ENCODE peak calls at places on chromosomes 16 and 17, in five cellular contexts. X is cardiac muscle cell; W is astrocyte of the spinal cord; R is AG04450; N is CD4-positive, alpha-beta T cell. O is an unnamed sample.

GRCh38 chr17:43094129-43094834 is 30.9 kb downstream of the BRCA1 start:
- DNase-seq in X (no peak), W (peak), R (no peak), N (no peak), O (no peak)

GRCh38 chr16:4615389-4616046 is 830 bp upstream of the UBALD1 start:
- DNase-seq in X (no peak), W (no peak), R (no peak), N (no peak), O (no peak)

GRCh38 chr16:68079616-68080344 is 5.4 kb upstream of the NFATC3 start:
- DNase-seq in X (peak), W (no peak), R (no peak), N (peak), O (peak)

GRCh38 chr17:10646393-10646990 is 10.6 kb downstream of the MYH3 start:
- DNase-seq in X (peak), W (peak), R (peak), N (peak), O (peak)

GRCh38 chr17:48925991-48926342 is 17.8 kb downstream of the UBE2Z start:
- DNase-seq in X (no peak), W (no peak), R (no peak), N (no peak), O (no peak)

GRCh38 chr17:43013296-43013695 is 6.7 kb downstream of the IFI35 start:
- DNase-seq in X (no peak), W (no peak), R (no peak), N (no peak), O (no peak)

GRCh38 chr17:50149425-50150353 is 788 bp downstream of the PPP1R9B start:
- DNase-seq in X (peak), W (no peak), R (no peak), N (peak), O (no peak)

GRCh38 chr17:50627782-50628601 is 6.7 kb upstream of the ABCC3 start:
- DNase-seq in X (peak), W (no peak), R (no peak), N (no peak), O (no peak)

GRCh38 chr17:80727409-80727755 is 182.7 kb downstream of the RPTOR start:
- DNase-seq in X (no peak), W (no peak), R (no peak), N (no peak), O (no peak)

GRCh38 chr17:66393038-66393437 is 90.6 kb downstream of the PRKCA start:
- DNase-seq in X (no peak), W (no peak), R (no peak), N (no peak), O (no peak)

GRCh38 chr17:55386931-55387330 is 34.7 kb downstream of the MMD start:
- DNase-seq in X (no peak), W (no peak), R (no peak), N (no peak), O (no peak)

GRCh38 chr16:3101018-3101840 is 2.1 kb upstream of the ZSCAN10 start:
- DNase-seq in X (peak), W (no peak), R (no peak), N (no peak), O (peak)

GRCh38 chr17:48510761-48511604 is 19.8 kb downstream of the HOXB1 start:
- DNase-seq in X (peak), W (peak), R (no peak), N (peak), O (peak)

GRCh38 chr17:71933306-71933705 is 187.5 kb upstream of the SOX9 start:
- DNase-seq in X (no peak), W (no peak), R (no peak), N (no peak), O (no peak)

GRCh38 chr16:48999508-48999907 is 282.1 kb downstream of the CBLN1 start:
- DNase-seq in X (no peak), W (no peak), R (no peak), N (no peak), O (no peak)

GRCh38 chr17:82177761-82178498 is 34.7 kb downstream of the CCDC57 start:
- DNase-seq in X (no peak), W (no peak), R (no peak), N (no peak), O (no peak)

GRCh38 chr16:27611340-27611739 is 61.4 kb downstream of the KATNIP start:
- DNase-seq in X (no peak), W (no peak), R (no peak), N (no peak), O (no peak)

GRCh38 chr17:31524926-31525800 is 133.7 kb downstream of the RAB11FIP4 start:
- DNase-seq in X (peak), W (peak), R (peak), N (peak), O (peak)

GRCh38 chr17:19238167-19238505 is 970 bp downstream of the EPN2 start:
- DNase-seq in X (no peak), W (no peak), R (no peak), N (peak), O (peak)

GRCh38 chr17:77507116-77507885 is 366.5 kb downstream of the SEC14L1 start:
- DNase-seq in X (no peak), W (peak), R (no peak), N (no peak), O (peak)

GRCh38 chr17:17114592-17115225 is 72.5 kb downstream of the MPRIP start:
- DNase-seq in X (no peak), W (no peak), R (no peak), N (no peak), O (peak)

GRCh38 chr17:57834146-57834741 is 15.6 kb downstream of the MRPS23 start:
- DNase-seq in X (no peak), W (peak), R (no peak), N (no peak), O (no peak)

GRCh38 chr16:70298988-70299938 is at the start of gene DDX19B:
- DNase-seq in X (peak), W (peak), R (no peak), N (peak), O (peak)
- TF ChIP-seq CTCF in X (peak), W (no peak), R (peak), N (no peak), O (no peak)

GRCh38 chr16:89166696-89167424 is 4.7 kb upstream of the CDH15 start:
- DNase-seq in X (no peak), W (no peak), R (no peak), N (no peak), O (no peak)

GRCh38 chr16:89169778-89170177 is 1.8 kb upstream of the CDH15 start:
- DNase-seq in X (no peak), W (no peak), R (no peak), N (no peak), O (no peak)

GRCh38 chr16:89167425-89167941 is 4.1 kb upstream of the CDH15 start:
- DNase-seq in X (peak), W (peak), R (peak), N (peak), O (peak)

GRCh38 chr16:89170346-89171215 is 967 bp upstream of the CDH15 start:
- DNase-seq in X (no peak), W (no peak), R (no peak), N (no peak), O (no peak)

GRCh38 chr16:89168381-89169189 is 3.0 kb upstream of the CDH15 start:
- DNase-seq in X (no peak), W (no peak), R (no peak), N (no peak), O (no peak)
- TF ChIP-seq CTCF in X (no peak), W (no peak), R (peak), N (no peak), O (no peak)

GRCh38 chr17:75587718-75588545 is at the start of gene MYO15B:
- DNase-seq in X (peak), W (peak), R (no peak), N (peak), O (peak)
- TF ChIP-seq CTCF in X (peak), W (no peak), R (peak), N (no peak), O (no peak)

GRCh38 chr16:26111900-26112299 is 420.1 kb downstream of the HS3ST4 start:
- DNase-seq in X (no peak), W (no peak), R (no peak), N (no peak), O (no peak)
- TF ChIP-seq CTCF in X (no peak), W (no peak), R (no peak), N (no peak), O (no peak)

O was measured in GM13976.